ENCODE peak calls at places on chromosomes 7 and 10, in eight cellular contexts. Y, G, H, D, J, S, M and L are unnamed samples.

GRCh38 chr10:132185601-132186487 is 904 bp upstream of the DPYSL4 start:
- DNase-seq in Y (no peak), G (peak), H (peak), D (peak), J (no peak), S (peak), M (no peak), L (peak)

GRCh38 chr7:71601840-71602239 is 469.9 kb downstream of the GALNT17 start:
- DNase-seq in Y (no peak), G (no peak), H (no peak), D (no peak), J (no peak), S (no peak), M (no peak), L (no peak)

GRCh38 chr7:111711426-111712065 is 149.3 kb upstream of the IMMP2L start:
- DNase-seq in Y (no peak), G (no peak), H (no peak), D (no peak), J (no peak), S (no peak), M (peak), L (no peak)

GRCh38 chr10:97069576-97070362 is 116.0 kb downstream of the SLIT1 start:
- DNase-seq in Y (no peak), G (no peak), H (peak), D (no peak), J (no peak), S (no peak), M (peak), L (no peak)

GRCh38 chr10:100506596-100507356 is 12.9 kb downstream of the SEC31B start:
- DNase-seq in Y (no peak), G (no peak), H (peak), D (no peak), J (no peak), S (no peak), M (peak), L (no peak)

GRCh38 chr7:121102619-121103018 is 114.1 kb downstream of the CPED1 start:
- DNase-seq in Y (no peak), G (no peak), H (no peak), D (peak), J (no peak), S (no peak), M (no peak), L (no peak)

GRCh38 chr10:79066460-79067240 is 2.1 kb upstream of the ZMIZ1 start:
- DNase-seq in Y (no peak), G (no peak), H (no peak), D (no peak), J (no peak), S (no peak), M (peak), L (peak)

GRCh38 chr7:43538404-43538771 is 44.5 kb upstream of the STK17A start:
- DNase-seq in Y (no peak), G (no peak), H (no peak), D (no peak), J (no peak), S (no peak), M (no peak), L (no peak)